ENCODE peak calls at places on chromosomes 11 and 22, in eight cellular contexts. I is colonic mucosa, J is AG10803, G is cardiac muscle cell, E is fibroblast of the aortic adventitia, V is iPS DF 6.9, K is brain microvascular endothelial cell, Q is mammary epithelial cell. A is an unnamed sample.

GRCh38 chr22:23193882-23194281 is 13.6 kb downstream of the BCR start:
- DNase-seq in E (no peak), V (no peak), I (no peak), G (no peak), J (no peak), Q (no peak), K (no peak), A (no peak)

GRCh38 chr22:23083315-23084021 is 13.1 kb downstream of the GNAZ start:
- DNase-seq in J (no peak), Q (no peak), E (no peak), G (no peak), V (no peak), K (no peak), I (no peak), A (no peak)

GRCh38 chr11:15829312-15829711 is 527.0 kb downstream of the SOX6 start:
- DNase-seq in E (no peak), I (no peak), Q (no peak), G (no peak), V (no peak), J (no peak), K (no peak), A (no peak)

GRCh38 chr11:76629853-76630599 is 40.5 kb downstream of the LRRC32 start:
- DNase-seq in I (peak; percentile 74), Q (no peak), V (no peak), G (no peak), K (no peak), J (peak; percentile 68), E (peak; percentile 61), A (peak; percentile 66)

GRCh38 chr11:35122308-35122707 is 16.7 kb upstream of the CD44 start:
- DNase-seq in E (no peak), Q (no peak), I (no peak), G (no peak), J (no peak), V (no peak), K (no peak), A (no peak)

GRCh38 chr22:24178502-24179440 is 2.5 kb upstream of the SUSD2 start:
- DNase-seq in Q (no peak), E (no peak), I (no peak), V (no peak), K (no peak), G (no peak), J (no peak), A (no peak)

GRCh38 chr11:121810291-121810690 is 305.7 kb downstream of the BLID start:
- DNase-seq in G (no peak), K (peak; percentile 64), J (peak; percentile 69), E (peak; percentile 73), I (no peak), Q (peak; percentile 39), V (no peak), A (no peak)

GRCh38 chr11:107496011-107496410 is 38.4 kb upstream of the CWF19L2 start:
- DNase-seq in J (peak; percentile 92), E (peak; percentile 95), G (no peak), I (no peak), K (peak; percentile 16), V (no peak), Q (peak; percentile 43), A (no peak)

GRCh38 chr22:28904211-28904808 is 20.9 kb downstream of the ZNRF3 start:
- DNase-seq in V (no peak), K (no peak), E (peak; percentile 31), I (no peak), Q (no peak), G (no peak), J (peak; percentile 36), A (no peak)

GRCh38 chr22:43099095-43099494 is 9.9 kb upstream of the TTLL1 start:
- DNase-seq in K (no peak), E (no peak), J (no peak), Q (no peak), I (no peak), V (no peak), G (no peak), A (no peak)

GRCh38 chr11:7513210-7514098 is at the start of gene PPFIBP2:
- DNase-seq in I (peak; percentile 90), J (peak; percentile 69), E (peak; percentile 69), V (peak; percentile 60), G (peak; percentile 89), Q (peak; percentile 64), K (peak; percentile 25), A (peak; percentile 91)

GRCh38 chr11:92346220-92346619 is 121.6 kb downstream of the FAT3 start:
- DNase-seq in J (no peak), V (no peak), G (no peak), E (no peak), I (no peak), Q (no peak), K (no peak), A (no peak)

GRCh38 chr22:28728621-28729313 is 12.9 kb downstream of the CHEK2 start:
- DNase-seq in G (no peak), Q (peak; percentile 30), I (no peak), V (no peak), K (no peak), J (peak; percentile 39), E (no peak), A (no peak)

GRCh38 chr22:45704648-45705047 is 33.0 kb downstream of the ATXN10 start:
- DNase-seq in Q (no peak), G (no peak), E (no peak), K (no peak), V (no peak), J (peak; percentile 52), I (no peak), A (no peak)

GRCh38 chr11:72103754-72104167 is 664 bp upstream of the LAMTOR1 start:
- DNase-seq in G (no peak), E (no peak), V (no peak), K (no peak), J (no peak), I (no peak), Q (no peak), A (no peak)
- H3K4me3 ChIP-seq in G (peak overlapping the region; percentile 17), E (peak overlapping the region; percentile 53), V (peak overlapping the region; percentile 16), K (peak overlapping the region; percentile 9), J (peak overlapping the region; percentile 57), I (peak overlapping the region; percentile 80), Q (no peak overlapping the region), A (peak overlapping the region; percentile 84)

GRCh38 chr11:111554532-111554931 is 14.0 kb downstream of the LAYN start:
- DNase-seq in G (no peak), E (no peak), J (no peak), V (no peak), K (no peak), Q (peak; percentile 90), I (no peak), A (no peak)
- H3K4me3 ChIP-seq in G (no peak overlapping the region), E (no peak overlapping the region), J (no peak overlapping the region), V (no peak overlapping the region), K (no peak overlapping the region), Q (no peak overlapping the region), I (no peak overlapping the region), A (no peak overlapping the region)

GRCh38 chr11:62689421-62690183 is at the start of gene LRRN4CL:
- DNase-seq in E (peak; percentile 99), G (peak; percentile 50), Q (no peak), K (peak; percentile 37), V (no peak), I (peak; percentile 56), J (peak; percentile 99), A (peak; percentile 67)
- H3K4me3 ChIP-seq in E (peak within 1 kb of the TSS; percentile 84), G (no peak within 1 kb of the TSS), Q (no peak within 1 kb of the TSS), K (no peak within 1 kb of the TSS), V (no peak within 1 kb of the TSS), I (peak within 1 kb of the TSS; percentile 10), J (peak within 1 kb of the TSS; percentile 70), A (peak within 1 kb of the TSS; percentile 12)

GRCh38 chr11:130166457-130166784 is 6.8 kb downstream of the ST14 start:
- DNase-seq in I (peak; percentile 72), Q (peak; percentile 99), V (no peak), J (peak; percentile 89), G (no peak), E (peak; percentile 93), K (peak; percentile 98), A (peak; percentile 78)
- H3K4me3 ChIP-seq in I (no peak overlapping the region), Q (no peak overlapping the region), V (no peak overlapping the region), J (no peak overlapping the region), G (no peak overlapping the region), E (no peak overlapping the region), K (no peak overlapping the region), A (no peak overlapping the region)

DNA sequence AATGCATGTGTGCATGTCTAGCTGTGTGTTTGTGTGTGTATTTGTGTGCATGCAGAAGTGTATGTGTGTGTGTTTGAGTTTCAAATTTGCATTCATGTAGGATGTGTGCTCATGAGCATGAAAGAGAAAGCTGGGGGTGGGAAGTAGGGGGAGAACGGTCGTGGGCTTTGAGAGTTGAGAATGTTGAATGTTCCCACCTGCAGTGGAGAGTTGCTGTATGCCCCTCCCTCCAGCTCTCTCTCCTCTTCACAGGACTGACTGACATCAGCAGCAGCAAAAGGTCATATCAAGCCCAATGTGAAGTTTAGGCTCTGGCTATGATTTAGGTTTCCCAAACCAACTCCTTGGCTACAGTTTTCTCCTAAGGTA is 63.8 kb upstream of the RRAS2 start:
- DNase-seq in K (no peak), I (no peak), J (no peak), V (no peak), E (no peak), Q (no peak), G (no peak), A (no peak)
- H3K4me3 ChIP-seq in K (no peak overlapping the region), I (no peak overlapping the region), J (no peak overlapping the region), V (no peak overlapping the region), E (no peak overlapping the region), Q (no peak overlapping the region), G (no peak overlapping the region), A (no peak overlapping the region)

GRCh38 chr11:57901756-57902155 is 121.9 kb upstream of the OR9Q1 start:
- DNase-seq in E (no peak), G (no peak), K (no peak), Q (peak; percentile 98), J (no peak), I (no peak), V (no peak), A (no peak)

GRCh38 chr11:57905439-57905838 is 118.2 kb upstream of the OR9Q1 start:
- DNase-seq in I (peak; percentile 33), E (no peak), V (no peak), J (no peak), K (no peak), Q (peak; percentile 68), G (no peak), A (peak; percentile 25)

GRCh38 chr11:57903011-57903410 is 120.7 kb upstream of the OR9Q1 start:
- DNase-seq in I (no peak), V (no peak), J (no peak), K (no peak), E (no peak), Q (no peak), G (no peak), A (no peak)

GRCh38 chr11:57903441-57904123 is 120.1 kb upstream of the OR9Q1 start:
- DNase-seq in Q (peak; percentile 88), E (no peak), K (no peak), J (peak; percentile 0), I (peak; percentile 73), V (no peak), G (no peak), A (peak; percentile 80)

DNA sequence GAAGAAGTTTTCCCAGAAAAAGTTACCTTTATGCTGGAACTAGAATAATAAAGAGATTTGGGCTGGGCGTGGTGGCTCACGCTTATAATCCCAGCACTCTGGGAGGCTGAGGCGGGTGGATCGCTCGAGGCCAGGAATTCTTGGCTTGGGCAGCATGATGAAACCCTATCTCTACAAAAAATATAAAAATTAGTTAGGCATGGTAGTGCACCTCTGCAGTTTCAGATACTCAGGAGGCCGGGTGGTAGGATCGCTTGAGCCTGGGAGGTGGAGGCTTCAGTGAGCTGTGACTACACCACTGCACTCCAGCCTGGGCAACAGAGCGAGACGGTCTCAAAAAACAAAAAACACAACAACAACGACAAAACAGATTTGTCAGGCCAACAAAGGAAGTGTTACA is 119.3 kb upstream of the OR9Q1 start:
- DNase-seq in I (no peak), Q (peak; percentile 27), G (no peak), K (no peak), E (no peak), J (no peak), V (no peak), A (no peak)
- H3K4me3 ChIP-seq in I (no peak overlapping the region), Q (no peak overlapping the region), G (no peak overlapping the region), K (no peak overlapping the region), E (no peak overlapping the region), J (no peak overlapping the region), V (no peak overlapping the region), A (no peak overlapping the region)